ENCODE peak calls at places on chromosomes 4 and X, in eight cellular contexts. W, K, E, Z, X, A, U and R are unnamed samples.

GRCh38 chr4:148007303-148007702 is 275.4 kb downstream of the ARHGAP10 start:
- DNase-seq in X (peak), Z (no peak), W (peak), U (no peak), E (no peak), A (no peak), K (no peak), R (peak)

GRCh38 chr4:144572660-144573059 is 73.3 kb upstream of the HHIP start:
- DNase-seq in E (no peak), W (no peak), K (no peak), X (no peak), Z (no peak), A (no peak), U (no peak), R (no peak)

GRCh38 chrX:13669246-13669689 is 16.3 kb downstream of the TCEANC start:
- DNase-seq in Z (no peak), U (peak), X (peak), E (no peak), W (peak), K (peak), A (peak), R (peak)

GRCh38 chrX:50567636-50568035 is 97.0 kb upstream of the DGKK start:
- DNase-seq in A (no peak), X (no peak), W (no peak), Z (no peak), U (no peak), E (no peak), K (no peak), R (no peak)

GRCh38 chrX:2931612-2932011 is 2.5 kb upstream of the ARSD start:
- DNase-seq in W (no peak), K (no peak), E (no peak), A (no peak), Z (no peak), U (no peak), X (no peak), R (no peak)

GRCh38 chr4:23889368-23889767 is 479 bp downstream of the PPARGC1A start:
- DNase-seq in X (no peak), Z (no peak), E (no peak), A (no peak), W (peak), U (no peak), K (no peak), R (no peak)

GRCh38 chrX:131607796-131608369 is 64.0 kb downstream of the OR13H1 start:
- DNase-seq in A (no peak), X (no peak), E (no peak), W (no peak), U (no peak), K (no peak), Z (no peak), R (no peak)

GRCh38 chr4:15920723-15921591 is 17.6 kb downstream of the FGFBP1 start:
- DNase-seq in A (no peak), U (no peak), K (no peak), Z (no peak), X (peak), E (peak), W (peak), R (peak)

GRCh38 chr4:81807927-81808672 is 336.4 kb upstream of the RASGEF1B start:
- DNase-seq in W (no peak), U (no peak), A (no peak), K (no peak), X (no peak), Z (peak), E (no peak), R (no peak)

GRCh38 chr4:70637239-70637920 is 8.8 kb downstream of the ENAM start:
- DNase-seq in E (no peak), K (no peak), U (no peak), W (no peak), A (no peak), X (no peak), Z (no peak), R (no peak)

GRCh38 chrX:118216488-118216887 is 99.9 kb upstream of the KLHL13 start:
- DNase-seq in Z (peak), E (no peak), X (no peak), U (no peak), A (no peak), K (no peak), W (no peak), R (no peak)